ENCODE peak calls at places on chromosomes 16 and 17, in four cellular contexts. O is pancreas, R is cardiac muscle cell, P is lung. K is an unnamed sample.

GRCh38 chr17:42067371-42068180 is 17.2 kb upstream of the C17orf113 start:
- DNase-seq in O (peak; percentile 86), P (peak; percentile 67), R (peak; percentile 68), K (peak; percentile 67)

GRCh38 chr16:81651758-81652718 is 127.1 kb upstream of the PLCG2 start:
- DNase-seq in R (no peak), O (no peak), P (no peak), K (no peak)

GRCh38 chr17:4584125-4584834 is at the start of gene SMTNL2:
- DNase-seq in O (peak; percentile 62), R (peak; percentile 83), P (no peak), K (peak; percentile 84)

GRCh38 chr16:70800306-70800705 is 652 bp downstream of the VAC14 start:
- DNase-seq in O (no peak), R (no peak), P (no peak), K (no peak)

GRCh38 chr16:7513429-7513828 is 180.8 kb downstream of the RBFOX1 start:
- DNase-seq in O (no peak), R (no peak), P (no peak), K (no peak)

GRCh38 chr16:15032547-15033308 is 23.1 kb downstream of the NTAN1 start:
- DNase-seq in P (no peak), O (no peak), R (no peak), K (no peak)

GRCh38 chr17:42287305-42288077 is 807 bp upstream of the STAT5A start:
- DNase-seq in P (no peak), O (no peak), R (no peak), K (peak; percentile 53)

GRCh38 chr17:41734139-41734948 is at the start of gene HAP1:
- DNase-seq in O (no peak), P (no peak), R (peak; percentile 63), K (no peak)

GRCh38 chr17:61208301-61209098 is 191.1 kb upstream of the TBX2 start:
- DNase-seq in P (no peak), R (no peak), O (no peak), K (no peak)

GRCh38 chr17:49566668-49567071 is 9.0 kb upstream of the NXPH3 start:
- DNase-seq in O (no peak), R (no peak), P (no peak), K (no peak)

GRCh38 chr16:26905336-26905735 is 161.4 kb upstream of the C16orf82 start:
- DNase-seq in R (no peak), O (no peak), P (no peak), K (no peak)

GRCh38 chr16:17602678-17603077 is 131.9 kb upstream of the XYLT1 start:
- DNase-seq in R (no peak), O (no peak), P (no peak), K (no peak)

GRCh38 chr16:77304134-77304533 is 104.9 kb downstream of the SYCE1L start:
- DNase-seq in P (no peak), R (no peak), O (no peak), K (no peak)

GRCh38 chr17:41545829-41546410 is 17.8 kb upstream of the KRT19 start:
- DNase-seq in P (no peak), R (no peak), O (no peak), K (no peak)

GRCh38 chr17:38751144-38751802 is 1.3 kb upstream of the PSMB3 start:
- DNase-seq in R (no peak), P (no peak), O (no peak), K (no peak)

GRCh38 chr17:82933911-82934310 is 94.1 kb upstream of the ZNF750 start:
- DNase-seq in R (no peak), P (no peak), O (peak; percentile 42), K (no peak)

GRCh38 chr16:54936979-54937672 is 6.5 kb downstream of the IRX5 start:
- DNase-seq in R (peak; percentile 84), P (peak; percentile 72), O (peak; percentile 70), K (peak; percentile 52)

GRCh38 chr16:24844101-24845030 is 1.4 kb upstream of the SLC5A11 start:
- DNase-seq in O (no peak), R (no peak), P (no peak), K (no peak)

GRCh38 chr17:13338421-13338820 is 263.3 kb downstream of the HS3ST3A1 start:
- DNase-seq in R (no peak), P (no peak), O (no peak), K (no peak)

GRCh38 chr16:75252049-75252864 is 833 bp upstream of the BCAR1 start:
- DNase-seq in P (no peak), O (peak; percentile 71), R (no peak), K (no peak)

GRCh38 chr17:72334205-72334604 is 213.4 kb downstream of the SOX9 start:
- DNase-seq in R (no peak), P (no peak), O (no peak), K (no peak)
- TF ChIP-seq CTCF in R (no peak), P (no peak), O (no peak), K (no peak)

GRCh38 chr17:22233382-22233781 is 541.1 kb downstream of the KCNJ18 start:
- DNase-seq in O (no peak), P (no peak), R (no peak), K (no peak)
- H3K36me3 ChIP-seq in O (no peaks in the 10 kb centered on the region), P (no peaks in the 10 kb centered on the region), R (no peaks in the 10 kb centered on the region), K (no peaks in the 10 kb centered on the region)

GRCh38 chr17:75783803-75784472 is 668 bp upstream of the UNK start:
- DNase-seq in R (no peak), P (no peak), O (peak; percentile 83), K (no peak)
- TF ChIP-seq CTCF in R (no peak), P (no peak), O (no peak), K (no peak)

GRCh38 chr16:89546781-89547180 is 13.7 kb upstream of the RPL13 start:
- DNase-seq in P (no peak), O (no peak), R (no peak), K (no peak)
- H3K36me3 ChIP-seq in P (peaks cover 10% of the 10 kb centered on the region), O (no peaks in the 10 kb centered on the region), R (peaks cover 39% of the 10 kb centered on the region), K (peaks cover 24% of the 10 kb centered on the region)

GRCh38 chr17:17798010-17798556 is 38.7 kb downstream of the SREBF1 start:
- DNase-seq in P (no peak), R (no peak), O (peak; percentile 61), K (no peak)

GRCh38 chr17:17798573-17799255 is 38.1 kb downstream of the SREBF1 start:
- DNase-seq in O (peak; percentile 61), P (no peak), R (no peak), K (no peak)

GRCh38 chr17:17797119-17797809 is 39.5 kb downstream of the SREBF1 start:
- DNase-seq in R (no peak), P (no peak), O (peak; percentile 64), K (no peak)

GRCh38 chr17:17801800-17802481 is 34.8 kb downstream of the SREBF1 start:
- DNase-seq in O (peak; percentile 47), P (no peak), R (no peak), K (no peak)

DNA sequence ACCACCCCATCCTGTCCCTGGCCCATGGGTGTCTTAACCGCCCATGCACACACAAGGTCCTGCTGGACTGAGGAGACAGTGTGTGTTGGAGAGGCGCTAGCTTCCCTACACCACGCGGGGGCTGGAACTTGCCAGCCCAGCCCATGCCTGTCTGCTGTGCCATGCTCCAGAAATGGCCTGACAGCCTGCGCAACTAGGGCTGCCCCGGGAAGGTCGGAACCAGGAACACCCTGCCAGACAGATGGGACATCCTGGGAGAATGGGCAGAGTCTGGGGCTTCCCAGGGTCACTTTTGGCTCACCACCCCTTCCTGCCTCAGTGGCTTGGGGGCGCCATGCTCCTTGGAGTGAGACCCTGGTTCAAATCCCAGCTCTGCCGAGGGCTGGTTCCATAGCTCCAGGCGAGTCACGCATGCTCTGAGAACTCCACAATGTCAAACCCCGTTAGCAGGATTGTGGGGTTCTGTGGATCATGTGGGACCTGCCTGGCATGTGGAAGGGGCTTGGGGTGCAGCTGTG is 36.2 kb downstream of the SREBF1 start:
- DNase-seq in P (no peak), R (no peak), O (peak; percentile 49), K (no peak)
- TF ChIP-seq CTCF in P (no peak), R (no peak), O (no peak), K (no peak)

GRCh38 chr16:85498607-85499006 is 114.5 kb upstream of the GSE1 start:
- DNase-seq in R (no peak), O (no peak), P (no peak), K (no peak)

GRCh38 chr16:85495259-85495658 is 117.9 kb upstream of the GSE1 start:
- DNase-seq in O (no peak), R (no peak), P (no peak), K (no peak)

GRCh38 chr16:85497622-85498314 is 115.4 kb upstream of the GSE1 start:
- DNase-seq in R (no peak), O (no peak), P (no peak), K (no peak)

GRCh38 chr16:85494315-85494714 is 118.8 kb upstream of the GSE1 start:
- DNase-seq in O (no peak), P (no peak), R (no peak), K (no peak)

DNA sequence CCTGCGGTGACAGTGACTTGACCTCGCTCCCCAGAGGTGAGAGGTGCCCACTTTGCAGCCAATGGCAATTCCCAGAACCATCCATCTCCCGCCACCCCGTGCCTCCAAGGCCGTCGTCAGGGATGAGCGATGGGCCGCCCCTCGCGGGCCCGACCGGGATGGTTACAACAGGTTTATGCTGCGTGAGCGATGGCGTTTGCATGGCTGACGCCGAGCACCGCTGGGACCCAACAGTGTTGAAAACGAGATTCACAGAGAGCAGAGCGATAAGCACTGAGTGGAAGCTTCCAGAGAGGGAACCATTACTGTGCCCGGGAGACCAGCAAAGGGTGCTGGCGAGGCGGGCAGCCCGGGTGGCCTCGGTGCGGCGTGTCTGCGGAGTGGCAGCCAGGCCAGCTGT is 117.0 kb upstream of the GSE1 start:
- DNase-seq in R (no peak), P (no peak), O (no peak), K (no peak)
- H3K36me3 ChIP-seq in R (no peaks in the 10 kb centered on the region), P (no peaks in the 10 kb centered on the region), O (no peaks in the 10 kb centered on the region), K (no peaks in the 10 kb centered on the region)

DNA sequence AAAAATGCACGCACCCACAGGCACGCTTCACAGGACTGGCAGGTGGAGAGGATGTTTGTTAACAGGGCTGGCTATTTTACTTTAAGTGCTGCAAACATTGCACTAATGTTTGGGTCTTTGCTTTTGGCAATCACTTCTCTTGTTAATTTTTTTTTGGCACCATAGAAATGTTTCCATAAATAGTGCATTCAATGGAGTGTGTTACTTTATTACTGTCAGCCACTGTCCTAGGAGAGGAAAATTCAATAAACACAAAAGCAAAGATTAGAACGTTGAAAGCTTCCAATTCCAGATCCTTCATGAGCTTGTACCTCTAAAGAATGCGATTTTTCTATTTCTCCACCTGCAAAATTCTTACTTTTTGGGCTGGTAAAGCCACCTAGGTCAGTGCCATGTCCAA is 743.5 kb downstream of the WWOX start:
- DNase-seq in R (no peak), P (no peak), O (no peak), K (no peak)
- TF ChIP-seq CTCF in R (no peak), P (no peak), O (no peak), K (no peak)

DNA sequence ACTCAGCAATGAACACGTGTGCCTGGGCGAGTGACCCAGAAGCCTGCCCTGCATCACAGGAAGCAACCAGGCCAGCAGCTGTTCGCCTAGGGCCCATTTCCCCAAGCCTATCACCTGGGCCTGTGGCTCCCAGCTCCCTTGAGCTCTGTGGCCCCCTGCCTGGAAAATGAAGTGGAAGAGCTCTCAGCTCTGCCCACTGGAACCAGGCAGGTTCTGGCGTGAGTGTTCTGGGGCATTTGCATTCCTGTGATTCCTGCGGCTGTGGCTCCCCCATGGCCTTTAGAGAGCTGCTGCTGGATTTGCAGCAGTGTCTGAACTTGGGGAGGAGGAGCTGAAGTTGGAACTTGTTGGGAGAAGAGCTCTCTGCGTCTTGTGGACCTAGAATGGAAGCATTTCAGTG is 22.8 kb downstream of the PGS1 start:
- DNase-seq in P (no peak), O (peak; percentile 22), R (no peak), K (peak; percentile 11)
- H3K36me3 ChIP-seq in P (peaks cover 17% of the 10 kb centered on the region), O (peaks cover 39% of the 10 kb centered on the region), R (peaks cover 36% of the 10 kb centered on the region), K (peaks cover 97% of the 10 kb centered on the region)